ENCODE peak calls at places on chromosomes 12 and 14, in seven cellular contexts. G is cardiac muscle cell, K is A549, N is Calu3, Q is GM23338, M is stomach, C is ascending aorta. Z is an unnamed sample.

GRCh38 chr14:57461777-57462320 is 31.8 kb downstream of the CCDC198 start:
- DNase-seq in G (no peak), K (peak; percentile 55), N (peak; percentile 13), Q (no peak), M (no peak), C (no peak), Z (no peak)

GRCh38 chr14:50955373-50956043 is 11.2 kb upstream of the PYGL start:
- DNase-seq in G (peak; percentile 20), K (peak; percentile 98), N (peak; percentile 76), Q (peak; percentile 79), M (no peak), C (peak; percentile 27), Z (peak; percentile 90)

GRCh38 chr12:19419086-19419485 is 20.2 kb upstream of the AEBP2 start:
- DNase-seq in G (no peak), K (no peak), N (no peak), Q (no peak), M (peak; percentile 14), C (no peak), Z (no peak)

GRCh38 chr14:60304509-60304908 is 55.5 kb downstream of the PPM1A start:
- DNase-seq in G (no peak), K (no peak), N (no peak), Q (no peak), M (no peak), C (no peak), Z (no peak)

GRCh38 chr14:36582011-36582873 is at the start of gene NKX2-8:
- DNase-seq in G (peak; percentile 33), K (peak; percentile 41), N (peak; percentile 45), Q (peak; percentile 70), M (no peak), C (no peak), Z (no peak)

GRCh38 chr14:28987516-28987915 is 220.9 kb downstream of the FOXG1 start:
- DNase-seq in G (no peak), K (no peak), N (no peak), Q (no peak), M (no peak), C (no peak), Z (no peak)

GRCh38 chr12:52391618-52392002 is 6.2 kb upstream of the KRT84 start:
- DNase-seq in G (no peak), K (peak; percentile 29), N (no peak), Q (no peak), M (peak; percentile 74), C (no peak), Z (no peak)

GRCh38 chr14:20607617-20608016 is 16.4 kb upstream of the RNASE12 start:
- DNase-seq in G (no peak), K (no peak), N (no peak), Q (no peak), M (no peak), C (no peak), Z (no peak)

GRCh38 chr12:65742481-65742971 is 81.8 kb upstream of the HMGA2 start:
- DNase-seq in G (no peak), K (no peak), N (no peak), Q (peak; percentile 70), M (no peak), C (no peak), Z (no peak)

GRCh38 chr12:131116437-131117117 is 162.9 kb downstream of the ADGRD1 start:
- DNase-seq in G (peak; percentile 7), K (peak; percentile 36), N (peak; percentile 42), Q (peak; percentile 72), M (no peak), C (no peak), Z (peak; percentile 24)

GRCh38 chr12:107131832-107132616 is 38.7 kb upstream of the CRY1 start:
- DNase-seq in G (peak; percentile 79), K (peak; percentile 72), N (peak; percentile 44), Q (peak; percentile 93), M (no peak), C (no peak), Z (peak; percentile 30)

GRCh38 chr14:101383737-101384338 is 177.5 kb upstream of the DIO3 start:
- DNase-seq in G (no peak), K (no peak), N (no peak), Q (no peak), M (no peak), C (no peak), Z (no peak)

GRCh38 chr14:22657861-22658260 is 13.7 kb upstream of the OR6J1 start:
- DNase-seq in G (no peak), K (peak; percentile 39), N (no peak), Q (peak; percentile 17), M (no peak), C (no peak), Z (no peak)

GRCh38 chr12:130127909-130128763 is 34.1 kb upstream of the FZD10 start:
- DNase-seq in G (no peak), K (no peak), N (no peak), Q (no peak), M (no peak), C (peak; percentile 9), Z (no peak)

GRCh38 chr14:59438148-59438766 is 26.9 kb downstream of the GPR135 start:
- DNase-seq in G (no peak), K (no peak), N (no peak), Q (no peak), M (no peak), C (no peak), Z (no peak)

GRCh38 chr14:35353409-35354172 is 51.0 kb downstream of the NFKBIA start:
- DNase-seq in G (no peak), K (peak; percentile 57), N (no peak), Q (no peak), M (no peak), C (no peak), Z (no peak)

GRCh38 chr12:63045020-63045860 is 105.8 kb downstream of the AVPR1A start:
- DNase-seq in G (no peak), K (peak; percentile 26), N (no peak), Q (no peak), M (no peak), C (no peak), Z (peak; percentile 25)

GRCh38 chr12:57895337-57896138 is 45.8 kb upstream of the ATP23 start:
- DNase-seq in G (no peak), K (no peak), N (no peak), Q (no peak), M (no peak), C (no peak), Z (no peak)

GRCh38 chr12:57894577-57895292 is 46.6 kb upstream of the ATP23 start:
- DNase-seq in G (no peak), K (no peak), N (no peak), Q (no peak), M (no peak), C (no peak), Z (no peak)

GRCh38 chr12:57896437-57897201 is 44.7 kb upstream of the ATP23 start:
- DNase-seq in G (peak; percentile 60), K (peak; percentile 51), N (peak; percentile 53), Q (peak; percentile 78), M (peak; percentile 61), C (no peak), Z (no peak)

GRCh38 chr12:57897296-57897974 is 43.9 kb upstream of the ATP23 start:
- DNase-seq in G (no peak), K (no peak), N (no peak), Q (no peak), M (no peak), C (no peak), Z (no peak)

GRCh38 chr12:57896139-57896436 is 45.3 kb upstream of the ATP23 start:
- DNase-seq in G (peak; percentile 8), K (no peak), N (no peak), Q (peak; percentile 36), M (no peak), C (no peak), Z (no peak)
- TF ChIP-seq CTCF in G (peak; percentile 14), K (no peak), N (no peak), Q (no peak), M (no peak), C (peak; percentile 47), Z (no peak)

DNA sequence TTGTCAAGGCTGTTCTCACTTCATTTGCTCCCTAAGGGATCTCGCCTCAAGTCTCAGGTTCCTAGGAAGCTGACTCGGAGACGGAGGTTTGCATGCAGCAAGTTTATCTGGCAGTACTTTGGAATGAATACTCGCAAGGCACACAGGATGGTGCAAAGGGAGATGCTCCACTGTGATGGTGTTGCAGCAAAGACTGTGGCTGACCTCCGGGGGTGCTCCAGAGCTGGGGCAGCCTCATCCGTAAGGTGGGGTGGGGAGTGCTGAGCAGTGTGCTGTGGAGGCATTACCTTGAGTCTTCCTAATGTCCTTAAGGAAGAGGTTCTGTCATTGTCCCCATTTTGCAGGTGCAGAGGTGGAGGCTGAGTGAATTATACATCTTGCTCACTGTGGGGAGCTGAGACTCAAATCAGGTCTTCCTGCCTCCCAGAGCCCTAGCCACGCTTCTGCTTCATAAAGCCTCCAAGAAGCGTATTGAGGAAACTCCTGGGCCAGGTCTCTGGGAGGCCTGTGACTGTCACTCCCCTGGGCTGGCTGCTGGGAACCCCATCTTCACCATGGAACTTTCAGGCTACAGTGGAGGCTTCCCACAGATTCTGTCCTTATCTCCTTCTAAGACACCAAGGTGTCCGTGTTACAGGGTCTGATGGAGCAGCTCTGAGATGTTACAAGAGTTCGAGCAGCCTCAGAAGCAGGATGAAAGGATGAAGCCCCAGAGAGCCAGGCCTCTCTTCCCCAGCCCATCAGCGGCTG is 39.5 kb downstream of the GALNT16 start:
- DNase-seq in G (no peak), K (no peak), N (peak; percentile 18), Q (peak; percentile 71), M (no peak), C (no peak), Z (no peak)
- TF ChIP-seq CTCF in G (peak; percentile 17), K (no peak), N (no peak), Q (peak; percentile 69), M (no peak), C (no peak), Z (peak; percentile 8)

DNA sequence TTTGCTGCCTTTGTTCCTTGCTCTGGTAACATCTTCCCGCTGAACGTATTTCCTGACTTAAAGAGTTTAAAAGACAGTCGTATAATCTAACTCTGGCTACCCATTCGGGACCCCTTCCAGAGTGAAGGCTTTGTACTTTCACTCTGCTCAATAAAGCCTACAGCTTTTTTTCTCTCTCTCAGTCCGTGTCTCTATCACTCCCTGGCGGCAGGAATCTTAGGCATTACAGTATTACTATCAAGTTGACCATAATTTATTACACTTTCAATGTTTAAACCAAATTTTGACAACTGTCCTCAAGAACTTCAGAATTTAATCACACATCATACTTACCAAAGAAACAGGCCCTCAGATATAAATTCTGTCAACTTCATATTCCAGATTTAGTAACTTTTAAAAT is 967.9 kb downstream of the FSCB start:
- DNase-seq in G (peak; percentile 66), K (peak; percentile 33), N (no peak), Q (peak; percentile 84), M (no peak), C (no peak), Z (no peak)
- TF ChIP-seq CTCF in G (peak; percentile 41), K (peak; percentile 27), N (no peak), Q (peak; percentile 67), M (peak; percentile 25), C (peak; percentile 31), Z (no peak)

DNA sequence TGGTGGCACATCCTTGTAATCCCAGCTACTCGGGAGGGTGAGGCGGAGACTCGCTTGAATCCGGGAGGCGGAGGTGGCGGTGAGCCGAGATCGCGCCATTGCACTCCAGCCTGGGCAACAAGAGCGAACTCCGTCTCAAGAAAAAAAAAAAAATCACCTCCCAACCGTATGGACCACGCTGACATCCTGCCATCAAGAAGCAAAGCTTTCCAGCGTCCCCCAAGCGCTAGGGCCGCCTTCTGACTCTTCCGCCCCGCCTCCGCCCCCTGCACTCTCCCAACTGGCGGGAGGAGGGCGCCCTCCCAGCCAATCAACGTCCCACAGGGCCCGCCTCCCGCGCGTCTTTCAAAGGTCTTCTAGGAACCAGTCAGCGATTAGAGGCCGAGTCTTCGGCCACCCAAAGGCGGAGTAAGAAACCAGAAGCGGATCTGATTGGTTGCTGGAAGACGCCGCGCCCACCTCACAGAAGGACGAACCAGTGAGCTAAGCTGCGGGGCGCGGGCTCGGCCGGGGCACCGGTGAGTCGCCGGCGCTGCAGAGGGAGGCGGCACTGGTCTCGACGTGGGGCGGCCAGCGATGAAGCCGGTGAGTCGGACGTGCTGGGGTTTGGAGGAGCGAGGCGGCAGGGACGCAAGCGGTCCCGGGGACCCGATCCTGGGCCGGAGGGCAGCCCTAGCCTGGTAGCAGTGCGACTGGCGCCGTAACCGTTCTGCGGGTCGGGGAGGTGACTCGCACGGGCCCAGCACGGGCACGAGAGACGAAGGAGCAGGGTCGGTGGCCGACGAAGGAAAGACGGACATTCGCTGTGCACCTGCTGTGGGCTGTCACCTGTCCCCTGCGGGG is at the start of gene CDKN3:
- DNase-seq in G (peak; percentile 99), K (peak; percentile 99), N (peak; percentile 96), Q (peak; percentile 100), M (peak; percentile 98), C (peak; percentile 98), Z (peak; percentile 97)
- TF ChIP-seq CTCF in G (peak; percentile 28), K (no peak), N (peak; percentile 45), Q (peak; percentile 39), M (peak; percentile 70), C (peak; percentile 52), Z (peak; percentile 33)